ENCODE peak calls at places on chromosomes 7 and 10, in eight cellular contexts. X is PC-9, W is AG10803, D is cardiac muscle cell, Z is fibroblast of pulmonary artery, J is astrocyte of the spinal cord, H is foreskin fibroblast, Y is prostate gland. T is an unnamed sample.

GRCh38 chr7:27651702-27652101 is 11.0 kb downstream of the HIBADH start:
- DNase-seq in D (peak; percentile 35), W (no peak), J (peak; percentile 13), X (no peak), Z (peak; percentile 42), Y (no peak), H (peak; percentile 45), T (peak; percentile 35)

GRCh38 chr7:117731455-117731854 is 141.8 kb downstream of the CTTNBP2 start:
- DNase-seq in Y (no peak), W (no peak), D (no peak), X (no peak), H (no peak), Z (no peak), J (no peak), T (no peak)

GRCh38 chr10:32795598-32796183 is 162.3 kb downstream of the ITGB1 start:
- DNase-seq in Y (peak; percentile 8), H (peak; percentile 44), W (peak; percentile 34), Z (peak; percentile 57), X (no peak), D (peak; percentile 54), J (peak; percentile 46), T (peak; percentile 61)

GRCh38 chr10:43843331-43844101 is 194.8 kb upstream of the ZNF32 start:
- DNase-seq in W (peak; percentile 98), H (peak; percentile 90), Y (no peak), X (no peak), Z (peak; percentile 75), D (peak; percentile 76), J (peak; percentile 48), T (peak; percentile 97)

GRCh38 chr7:128217030-128217805 is 23.9 kb upstream of the LEP start:
- DNase-seq in D (peak; percentile 84), Z (peak; percentile 53), W (peak; percentile 94), H (peak; percentile 76), Y (no peak), J (peak; percentile 57), X (peak; percentile 50), T (peak; percentile 70)

GRCh38 chr7:134693256-134693655 is 46.6 kb downstream of the BPGM start:
- DNase-seq in Z (peak; percentile 74), H (peak; percentile 97), X (no peak), W (peak; percentile 93), J (peak; percentile 92), Y (no peak), D (peak; percentile 85), T (peak; percentile 95)

GRCh38 chr10:83075395-83076072 is 1063.8 kb upstream of the GHITM start:
- DNase-seq in J (peak; percentile 9), X (no peak), D (peak; percentile 22), H (no peak), Y (no peak), W (no peak), Z (peak; percentile 30), T (no peak)

GRCh38 chr7:404782-405488 is 114.7 kb downstream of the PDGFA start:
- DNase-seq in Y (no peak), W (no peak), X (no peak), H (no peak), Z (no peak), D (no peak), J (no peak), T (no peak)

GRCh38 chr10:71598673-71599072 is 120.9 kb downstream of the C10orf105 start:
- DNase-seq in Y (peak; percentile 74), D (peak; percentile 87), W (peak; percentile 90), X (no peak), Z (peak; percentile 61), H (peak; percentile 88), J (peak; percentile 53), T (peak; percentile 60)

GRCh38 chr10:112811741-112812551 is 138.1 kb upstream of the TCF7L2 start:
- DNase-seq in J (peak; percentile 94), Z (peak; percentile 88), H (peak; percentile 95), X (peak; percentile 98), D (peak; percentile 92), W (peak; percentile 95), Y (peak; percentile 87), T (peak; percentile 95)

GRCh38 chr7:23956769-23957556 is 246.9 kb downstream of the STK31 start:
- DNase-seq in Y (no peak), X (peak; percentile 77), Z (no peak), D (peak; percentile 14), W (no peak), J (peak; percentile 10), H (no peak), T (no peak)

GRCh38 chr7:158772916-158773315 is 56.4 kb downstream of the ESYT2 start:
- DNase-seq in D (no peak), Z (no peak), J (no peak), H (no peak), X (no peak), Y (no peak), W (no peak), T (no peak)
- TF ChIP-seq CTCF in D (no peak), Z (no peak), J (peak; percentile 4), H (no peak), X (peak; percentile 37), Y (no peak), W (peak; percentile 18), T (no peak)

DNA sequence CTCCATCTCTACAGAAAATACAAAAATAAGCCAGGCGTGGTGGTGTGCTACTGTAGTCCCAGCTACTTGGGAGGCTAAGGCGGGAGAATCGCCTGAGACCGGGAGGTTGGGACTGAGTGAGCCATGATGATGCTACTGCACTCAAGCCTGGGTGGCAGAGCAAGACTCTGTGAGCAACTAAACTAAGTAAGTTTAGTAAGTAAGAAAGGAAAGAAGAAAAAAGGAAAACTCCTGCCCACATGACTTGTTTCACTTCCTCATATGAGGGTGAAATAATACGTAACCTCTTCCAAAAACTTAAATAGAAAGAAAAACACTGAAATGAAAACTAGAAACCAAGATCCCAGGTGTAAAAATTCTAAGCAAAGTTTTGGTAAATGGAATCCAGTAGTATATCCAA is 79.6 kb downstream of the LARP4B start:
- DNase-seq in Y (no peak), J (no peak), Z (no peak), H (no peak), D (no peak), W (no peak), X (no peak), T (no peak)
- H3K4me3 ChIP-seq in Y (no peak overlapping the region), J (no peak overlapping the region), Z (no peak overlapping the region), H (no peak overlapping the region), D (no peak overlapping the region), W (no peak overlapping the region), X (no peak overlapping the region), T (no peak overlapping the region)

GRCh38 chr7:142956951-142957623 is 5.1 kb downstream of the KEL start:
- DNase-seq in Y (no peak), D (peak; percentile 64), J (no peak), W (no peak), H (no peak), X (peak; percentile 89), Z (peak; percentile 30), T (peak; percentile 49)
- TF ChIP-seq CTCF in Y (no peak), D (no peak), J (no peak), W (no peak), H (no peak), X (no peak), Z (no peak), T (no peak)

DNA sequence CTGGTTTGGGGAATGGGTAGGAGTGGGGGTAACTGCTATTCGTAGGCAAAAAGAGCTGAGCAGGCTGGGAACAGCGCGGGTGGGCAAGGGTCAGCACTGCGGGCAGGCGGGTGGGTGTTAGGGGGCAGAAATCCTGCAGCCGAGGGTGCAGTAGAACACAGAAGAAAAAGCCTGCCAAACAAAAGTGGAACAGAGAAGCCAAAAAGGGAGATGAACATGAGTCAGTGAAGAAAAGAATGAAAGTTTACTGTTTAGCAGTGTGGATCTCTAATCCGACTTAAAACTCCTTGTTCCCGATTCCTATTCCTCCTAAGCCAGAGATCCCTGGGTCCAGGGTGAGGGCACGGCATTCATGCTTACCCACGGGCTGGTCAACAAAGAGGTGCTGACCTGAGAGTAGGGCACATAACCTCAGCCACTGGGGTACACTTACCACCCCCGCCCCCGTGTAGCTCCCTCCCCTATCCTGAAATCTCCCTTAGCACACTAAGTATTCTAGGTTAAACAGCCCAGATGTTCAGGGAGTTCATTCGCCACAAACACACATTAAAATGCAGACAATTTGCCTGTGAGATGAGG is 27.1 kb downstream of the PRSS2 start:
- DNase-seq in D (no peak), H (peak; percentile 25), J (no peak), Z (no peak), W (no peak), X (peak; percentile 26), Y (no peak), T (no peak)
- H3K4me3 ChIP-seq in D (peak overlapping the region; percentile 26), H (peak overlapping the region; percentile 28), J (peak overlapping the region; percentile 58), Z (peak overlapping the region; percentile 26), W (no peak overlapping the region), X (peak overlapping the region; percentile 93), Y (peak overlapping the region; percentile 34), T (peak overlapping the region; percentile 67)

GRCh38 chr10:116765549-116766162 is 23.3 kb upstream of the HSPA12A start:
- DNase-seq in X (no peak), Z (no peak), Y (no peak), W (no peak), D (peak; percentile 29), J (no peak), H (no peak), T (peak; percentile 24)
- TF ChIP-seq CTCF in X (peak; percentile 52), Z (peak; percentile 26), Y (no peak), W (peak; percentile 9), D (peak; percentile 36), J (peak; percentile 25), H (peak; percentile 20), T (peak; percentile 39)

GRCh38 chr7:91164948-91165845 is 99.0 kb upstream of the FZD1 start:
- DNase-seq in Y (no peak), D (peak; percentile 86), J (peak; percentile 79), W (peak; percentile 90), H (peak; percentile 86), X (peak; percentile 34), Z (peak; percentile 52), T (peak; percentile 71)
- H3K4me3 ChIP-seq in Y (no peak overlapping the region), D (no peak overlapping the region), J (no peak overlapping the region), W (peak overlapping the region; percentile 35), H (no peak overlapping the region), X (no peak overlapping the region), Z (no peak overlapping the region), T (no peak overlapping the region)

DNA sequence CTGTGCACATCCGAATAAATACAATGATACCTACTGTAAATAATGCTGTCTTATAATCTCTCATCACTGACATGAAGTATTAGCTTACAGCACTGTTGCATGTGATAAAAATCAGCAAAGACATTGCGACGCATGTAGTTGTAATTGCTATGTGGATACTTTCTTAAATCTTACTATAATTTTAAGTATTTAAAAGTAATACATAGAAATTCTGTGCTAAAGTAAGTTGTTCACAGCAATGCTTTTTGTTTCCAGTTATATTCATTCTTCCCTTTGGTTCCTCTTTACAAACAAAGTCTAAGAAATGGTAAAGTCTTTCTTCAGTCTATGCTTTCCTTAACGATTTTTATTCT is 113.7 kb upstream of the DGKB start:
- DNase-seq in D (no peak), X (no peak), H (no peak), J (no peak), W (no peak), Y (no peak), Z (no peak), T (no peak)
- TF ChIP-seq CTCF in D (no peak), X (peak; percentile 51), H (no peak), J (no peak), W (no peak), Y (peak; percentile 2), Z (no peak), T (no peak)

T was measured in fibroblast of the aortic adventitia.